ENCODE peak calls at places on chromosomes 7 and 10, in six cellular contexts. J is fibroblast of mammary gland, K is NB4, O is spleen, U is HFF-Myc, W is H1. G is an unnamed sample.

GRCh38 chr10:73110345-73110849 is at the start of gene NUDT13:
- DNase-seq in J (peak), K (peak), O (no peak), U (no peak), W (peak), G (peak)

GRCh38 chr10:29657719-29658274 is 23.0 kb upstream of the SVIL start:
- DNase-seq in J (no peak), K (no peak), O (no peak), U (no peak), W (no peak), G (no peak)

GRCh38 chr7:35036361-35037171 is 719 bp downstream of the DPY19L1 start:
- DNase-seq in J (peak), K (peak), O (peak), U (no peak), W (peak), G (peak)

GRCh38 chr10:52568309-52568708 is 204.3 kb downstream of the MBL2 start:
- DNase-seq in J (peak), K (no peak), O (no peak), U (no peak), W (no peak), G (no peak)

GRCh38 chr7:149686001-149686400 is 87.4 kb downstream of the ZNF467 start:
- DNase-seq in J (peak), K (peak), O (no peak), U (no peak), W (no peak), G (no peak)

GRCh38 chr7:41732279-41733062 is 29.6 kb upstream of the INHBA start:
- DNase-seq in J (peak), K (peak), O (peak), U (no peak), W (no peak), G (no peak)

GRCh38 chr10:86649471-86650150 is 4.7 kb upstream of the OPN4 start:
- DNase-seq in J (no peak), K (no peak), O (peak), U (no peak), W (peak), G (peak)

GRCh38 chr7:134907000-134907399 is 79.3 kb upstream of the AGBL3 start:
- DNase-seq in J (peak), K (no peak), O (no peak), U (no peak), W (no peak), G (no peak)

GRCh38 chr7:57178768-57179139 is 46.5 kb upstream of the ZNF479 start:
- DNase-seq in J (no peak), K (no peak), O (peak), U (no peak), W (no peak), G (no peak)

GRCh38 chr7:116509982-116510579 is 10.5 kb downstream of the CAV2 start:
- DNase-seq in J (no peak), K (no peak), O (no peak), U (no peak), W (no peak), G (no peak)

GRCh38 chr10:119688033-119688508 is 36.9 kb downstream of the BAG3 start:
- DNase-seq in J (no peak), K (peak), O (no peak), U (no peak), W (no peak), G (peak)

GRCh38 chr10:69468771-69469129 is 17.5 kb downstream of the TSPAN15 start:
- DNase-seq in J (no peak), K (no peak), O (no peak), U (no peak), W (no peak), G (no peak)

GRCh38 chr7:132066776-132067175 is 509.5 kb downstream of the PLXNA4 start:
- DNase-seq in J (peak), K (no peak), O (no peak), U (no peak), W (no peak), G (no peak)
- H3K4me3 ChIP-seq in J (no peak), K (no peak), O (no peak), U (no peak), W (no peak), G (no peak)

GRCh38 chr7:94301024-94301588 is 93.6 kb upstream of the COL1A2 start:
- DNase-seq in J (peak), K (peak), O (no peak), U (peak), W (peak), G (no peak)
- TF ChIP-seq CTCF in J (peak), K (no peak), O (no peak), U (no peak), W (peak), G (no peak)

DNA sequence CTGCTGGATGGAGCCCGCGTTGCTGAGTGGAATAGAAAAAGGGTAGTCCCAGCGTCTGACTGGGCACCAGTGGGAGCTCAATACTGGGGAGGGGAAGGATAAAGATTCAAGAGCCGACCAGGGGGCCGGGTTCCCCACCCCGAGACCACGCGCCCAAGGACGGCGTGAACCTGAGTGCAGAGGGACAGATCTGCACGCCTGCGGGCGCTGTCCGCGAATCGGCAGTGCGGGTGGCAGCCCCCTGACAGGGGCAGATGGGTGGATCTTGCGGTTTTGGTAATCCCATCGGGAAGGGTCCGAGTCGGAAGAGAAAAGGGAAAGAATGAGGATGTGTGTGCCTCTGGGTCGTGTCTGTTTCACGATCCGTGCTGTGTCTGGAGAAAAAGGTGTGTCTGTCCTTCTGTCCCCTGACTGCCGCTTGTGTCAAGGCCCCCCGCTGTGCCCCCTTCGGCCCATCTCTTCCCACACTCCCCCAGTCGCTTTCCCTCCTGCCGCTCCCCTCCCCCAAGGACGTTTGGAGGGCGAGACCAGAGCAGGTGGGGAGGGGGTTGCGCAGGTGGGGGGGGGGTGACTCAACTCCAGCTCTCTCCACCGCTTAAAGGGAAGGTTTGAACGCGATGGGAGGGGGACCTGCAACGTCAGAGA is 711 bp upstream of the VGF start:
- DNase-seq in J (no peak), K (no peak), O (peak), U (no peak), W (peak), G (no peak)
- H3K4me3 ChIP-seq in J (peak), K (no peak), O (no peak), U (peak), W (peak), G (peak)

DNA sequence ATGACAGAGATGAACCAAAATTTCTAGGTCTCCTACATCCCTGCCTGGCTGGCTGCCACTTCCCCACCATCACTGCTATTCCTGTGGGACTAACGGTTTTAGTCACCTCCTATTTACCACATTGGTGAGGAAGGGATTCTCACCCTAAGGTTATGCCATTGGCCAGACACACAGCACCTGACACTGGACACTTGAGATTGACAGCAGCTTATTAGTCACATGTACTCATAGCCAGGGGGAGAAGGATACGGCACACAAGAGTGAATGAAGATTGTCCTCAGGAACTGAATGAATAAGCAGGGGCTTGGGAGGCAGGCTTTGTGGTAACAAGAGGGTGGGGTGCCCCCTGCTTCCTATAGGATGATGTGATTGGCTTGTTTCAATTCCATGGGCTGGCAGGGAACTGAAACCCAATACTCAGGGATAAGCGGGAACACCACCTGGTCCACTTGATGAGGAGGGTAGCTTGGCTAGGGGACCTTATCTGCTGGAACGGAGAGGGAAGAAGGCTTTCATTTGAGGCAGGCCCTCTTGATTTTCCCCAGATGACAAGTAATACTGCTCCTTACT is 99.0 kb downstream of the SPAG6 start:
- DNase-seq in J (no peak), K (no peak), O (no peak), U (no peak), W (no peak), G (no peak)
- TF ChIP-seq CTCF in J (no peak), K (no peak), O (no peak), U (no peak), W (no peak), G (no peak)

GRCh38 chr7:49773939-49774458 is 561 bp downstream of the VWC2 start:
- DNase-seq in J (no peak), K (no peak), O (no peak), U (no peak), W (peak), G (no peak)
- H3K4me3 ChIP-seq in J (no peak), K (no peak), O (peak), U (no peak), W (peak), G (peak)

GRCh38 chr7:51354897-51355296 is 38.3 kb upstream of the COBL start:
- DNase-seq in J (no peak), K (peak), O (no peak), U (no peak), W (peak), G (no peak)
- TF ChIP-seq CTCF in J (no peak), K (peak), O (no peak), U (no peak), W (peak), G (peak)

G was measured in GM12865.